ENCODE peak calls at places on chromosomes 7 and 10, in nine cellular contexts. One of them, this sample, is unnamed.

GRCh38 chr10:43888551-43888950 is 239.9 kb upstream of the ZNF32 start:
- DNase-seq in ascending aorta: no peak
- DNase-seq in EH: peak
- DNase-seq in activated CD8-positive, alpha-beta memory T cell treated with anti-CD3 and anti-CD28 coated beads, Interleukin-2, amount 50 U/mL, for 48 hours: no peak
- DNase-seq in H7: no peak
- DNase-seq in stimulated activated naive CD8-positive, alpha-beta T cell treated with anti-CD3 and anti-CD28 coated beads, Interleukin-15, Interleukin-2, amounts not matched to agents 100 U/mL and 50 U/mL, for 24 hours: no peak
- DNase-seq in fibroblast of the aortic adventitia: peak
- DNase-seq in mucosa of gallbladder: no peak
- DNase-seq in endothelial cell: no peak
- DNase-seq in this sample: peak

GRCh38 chr10:93062499-93063216 is 2.1 kb downstream of the CYP26C1 start:
- DNase-seq in ascending aorta: no peak
- DNase-seq in EH: peak
- DNase-seq in activated CD8-positive, alpha-beta memory T cell treated with anti-CD3 and anti-CD28 coated beads, Interleukin-2, amount 50 U/mL, for 48 hours: peak
- DNase-seq in H7: peak
- DNase-seq in stimulated activated naive CD8-positive, alpha-beta T cell treated with anti-CD3 and anti-CD28 coated beads, Interleukin-15, Interleukin-2, amounts not matched to agents 100 U/mL and 50 U/mL, for 24 hours: peak
- DNase-seq in fibroblast of the aortic adventitia: peak
- DNase-seq in mucosa of gallbladder: peak
- DNase-seq in endothelial cell: peak
- DNase-seq in this sample: no peak

GRCh38 chr7:101746311-101746710 is 71.1 kb upstream of the CUX1 start:
- DNase-seq in ascending aorta: no peak
- DNase-seq in EH: no peak
- DNase-seq in activated CD8-positive, alpha-beta memory T cell treated with anti-CD3 and anti-CD28 coated beads, Interleukin-2, amount 50 U/mL, for 48 hours: no peak
- DNase-seq in H7: no peak
- DNase-seq in stimulated activated naive CD8-positive, alpha-beta T cell treated with anti-CD3 and anti-CD28 coated beads, Interleukin-15, Interleukin-2, amounts not matched to agents 100 U/mL and 50 U/mL, for 24 hours: no peak
- DNase-seq in fibroblast of the aortic adventitia: no peak
- DNase-seq in mucosa of gallbladder: no peak
- DNase-seq in endothelial cell: no peak
- DNase-seq in this sample: no peak

GRCh38 chr10:117424789-117425649 is 49.8 kb upstream of the PDZD8 start:
- DNase-seq in ascending aorta: no peak
- DNase-seq in EH: no peak
- DNase-seq in activated CD8-positive, alpha-beta memory T cell treated with anti-CD3 and anti-CD28 coated beads, Interleukin-2, amount 50 U/mL, for 48 hours: no peak
- DNase-seq in H7: peak
- DNase-seq in stimulated activated naive CD8-positive, alpha-beta T cell treated with anti-CD3 and anti-CD28 coated beads, Interleukin-15, Interleukin-2, amounts not matched to agents 100 U/mL and 50 U/mL, for 24 hours: no peak
- DNase-seq in fibroblast of the aortic adventitia: no peak
- DNase-seq in mucosa of gallbladder: no peak
- DNase-seq in endothelial cell: no peak
- DNase-seq in this sample: no peak

GRCh38 chr7:5441840-5442513 is 18.3 kb upstream of the TNRC18 start:
- DNase-seq in ascending aorta: no peak
- DNase-seq in EH: no peak
- DNase-seq in activated CD8-positive, alpha-beta memory T cell treated with anti-CD3 and anti-CD28 coated beads, Interleukin-2, amount 50 U/mL, for 48 hours: no peak
- DNase-seq in H7: no peak
- DNase-seq in stimulated activated naive CD8-positive, alpha-beta T cell treated with anti-CD3 and anti-CD28 coated beads, Interleukin-15, Interleukin-2, amounts not matched to agents 100 U/mL and 50 U/mL, for 24 hours: no peak
- DNase-seq in fibroblast of the aortic adventitia: no peak
- DNase-seq in mucosa of gallbladder: no peak
- DNase-seq in endothelial cell: no peak
- DNase-seq in this sample: no peak

GRCh38 chr10:4650572-4650971 is 175.4 kb upstream of the AKR1E2 start:
- DNase-seq in ascending aorta: no peak
- DNase-seq in EH: peak
- DNase-seq in activated CD8-positive, alpha-beta memory T cell treated with anti-CD3 and anti-CD28 coated beads, Interleukin-2, amount 50 U/mL, for 48 hours: no peak
- DNase-seq in H7: no peak
- DNase-seq in stimulated activated naive CD8-positive, alpha-beta T cell treated with anti-CD3 and anti-CD28 coated beads, Interleukin-15, Interleukin-2, amounts not matched to agents 100 U/mL and 50 U/mL, for 24 hours: no peak
- DNase-seq in fibroblast of the aortic adventitia: peak
- DNase-seq in mucosa of gallbladder: no peak
- DNase-seq in endothelial cell: no peak
- DNase-seq in this sample: no peak

GRCh38 chr7:98998821-98999725 is 120.7 kb downstream of the TRRAP start:
- DNase-seq in ascending aorta: peak
- DNase-seq in EH: no peak
- DNase-seq in activated CD8-positive, alpha-beta memory T cell treated with anti-CD3 and anti-CD28 coated beads, Interleukin-2, amount 50 U/mL, for 48 hours: peak
- DNase-seq in H7: no peak
- DNase-seq in stimulated activated naive CD8-positive, alpha-beta T cell treated with anti-CD3 and anti-CD28 coated beads, Interleukin-15, Interleukin-2, amounts not matched to agents 100 U/mL and 50 U/mL, for 24 hours: no peak
- DNase-seq in fibroblast of the aortic adventitia: peak
- DNase-seq in mucosa of gallbladder: no peak
- DNase-seq in endothelial cell: no peak
- DNase-seq in this sample: no peak

GRCh38 chr10:112208981-112209380 is 25.4 kb upstream of the GPAM start:
- DNase-seq in ascending aorta: no peak
- DNase-seq in EH: peak
- DNase-seq in activated CD8-positive, alpha-beta memory T cell treated with anti-CD3 and anti-CD28 coated beads, Interleukin-2, amount 50 U/mL, for 48 hours: no peak
- DNase-seq in H7: no peak
- DNase-seq in stimulated activated naive CD8-positive, alpha-beta T cell treated with anti-CD3 and anti-CD28 coated beads, Interleukin-15, Interleukin-2, amounts not matched to agents 100 U/mL and 50 U/mL, for 24 hours: no peak
- DNase-seq in fibroblast of the aortic adventitia: peak
- DNase-seq in mucosa of gallbladder: no peak
- DNase-seq in endothelial cell: no peak
- DNase-seq in this sample: no peak

GRCh38 chr7:128740996-128741395 is 1.8 kb downstream of the CALU start:
- DNase-seq in ascending aorta: peak
- DNase-seq in EH: peak
- DNase-seq in activated CD8-positive, alpha-beta memory T cell treated with anti-CD3 and anti-CD28 coated beads, Interleukin-2, amount 50 U/mL, for 48 hours: no peak
- DNase-seq in H7: no peak
- DNase-seq in stimulated activated naive CD8-positive, alpha-beta T cell treated with anti-CD3 and anti-CD28 coated beads, Interleukin-15, Interleukin-2, amounts not matched to agents 100 U/mL and 50 U/mL, for 24 hours: no peak
- DNase-seq in fibroblast of the aortic adventitia: peak
- DNase-seq in mucosa of gallbladder: no peak
- DNase-seq in endothelial cell: no peak
- DNase-seq in this sample: no peak

GRCh38 chr7:80499350-80499955 is 12.4 kb downstream of the GNAT3 start:
- DNase-seq in ascending aorta: no peak
- DNase-seq in EH: peak
- DNase-seq in activated CD8-positive, alpha-beta memory T cell treated with anti-CD3 and anti-CD28 coated beads, Interleukin-2, amount 50 U/mL, for 48 hours: no peak
- DNase-seq in H7: no peak
- DNase-seq in stimulated activated naive CD8-positive, alpha-beta T cell treated with anti-CD3 and anti-CD28 coated beads, Interleukin-15, Interleukin-2, amounts not matched to agents 100 U/mL and 50 U/mL, for 24 hours: no peak
- DNase-seq in fibroblast of the aortic adventitia: peak
- DNase-seq in mucosa of gallbladder: peak
- DNase-seq in endothelial cell: no peak
- DNase-seq in this sample: peak

GRCh38 chr10:97685395-97685958 is 1.6 kb downstream of the AVPI1 start:
- DNase-seq in ascending aorta: no peak
- DNase-seq in EH: peak
- DNase-seq in activated CD8-positive, alpha-beta memory T cell treated with anti-CD3 and anti-CD28 coated beads, Interleukin-2, amount 50 U/mL, for 48 hours: no peak
- DNase-seq in H7: peak
- DNase-seq in stimulated activated naive CD8-positive, alpha-beta T cell treated with anti-CD3 and anti-CD28 coated beads, Interleukin-15, Interleukin-2, amounts not matched to agents 100 U/mL and 50 U/mL, for 24 hours: no peak
- DNase-seq in fibroblast of the aortic adventitia: peak
- DNase-seq in mucosa of gallbladder: no peak
- DNase-seq in endothelial cell: peak
- DNase-seq in this sample: no peak

GRCh38 chr10:129532838-129533237 is 65.8 kb downstream of the MGMT start:
- DNase-seq in ascending aorta: no peak
- DNase-seq in EH: no peak
- DNase-seq in activated CD8-positive, alpha-beta memory T cell treated with anti-CD3 and anti-CD28 coated beads, Interleukin-2, amount 50 U/mL, for 48 hours: no peak
- DNase-seq in H7: no peak
- DNase-seq in stimulated activated naive CD8-positive, alpha-beta T cell treated with anti-CD3 and anti-CD28 coated beads, Interleukin-15, Interleukin-2, amounts not matched to agents 100 U/mL and 50 U/mL, for 24 hours: no peak
- DNase-seq in fibroblast of the aortic adventitia: no peak
- DNase-seq in mucosa of gallbladder: no peak
- DNase-seq in endothelial cell: no peak
- DNase-seq in this sample: no peak

GRCh38 chr7:33128990-33129805 is at the start of gene BBS9:
- DNase-seq in ascending aorta: peak
- DNase-seq in EH: peak
- DNase-seq in activated CD8-positive, alpha-beta memory T cell treated with anti-CD3 and anti-CD28 coated beads, Interleukin-2, amount 50 U/mL, for 48 hours: peak
- DNase-seq in H7: peak
- DNase-seq in stimulated activated naive CD8-positive, alpha-beta T cell treated with anti-CD3 and anti-CD28 coated beads, Interleukin-15, Interleukin-2, amounts not matched to agents 100 U/mL and 50 U/mL, for 24 hours: peak
- DNase-seq in fibroblast of the aortic adventitia: peak
- DNase-seq in mucosa of gallbladder: peak
- DNase-seq in endothelial cell: peak
- DNase-seq in this sample: peak